ENCODE peak calls at places on chromosomes 11 and 22, in seven cellular contexts. One of them, this sample, is unnamed. For H3K4me1, the result is how much of the 10 kb centered on the place peaks cover.

GRCh38 chr22:36330127-36330526 is 57.6 kb downstream of the MYH9 start:
- DNase-seq in aorta: no peak
- DNase-seq in colonic mucosa: no peak
- DNase-seq in Peyer's patch: no peak
- DNase-seq in foreskin keratinocyte: no peak
- DNase-seq in sigmoid colon: no peak
- DNase-seq in psoas muscle: no peak
- DNase-seq in this sample: no peak

GRCh38 chr11:62556102-62556871 is 9.7 kb upstream of the AHNAK start:
- DNase-seq in aorta: peak
- DNase-seq in colonic mucosa: peak
- DNase-seq in Peyer's patch: peak
- DNase-seq in foreskin keratinocyte: peak
- DNase-seq in sigmoid colon: peak
- DNase-seq in psoas muscle: peak
- DNase-seq in this sample: peak

GRCh38 chr22:47659467-47660302 is 897.2 kb downstream of the TBC1D22A start:
- DNase-seq in aorta: no peak
- DNase-seq in colonic mucosa: no peak
- DNase-seq in Peyer's patch: no peak
- DNase-seq in foreskin keratinocyte: no peak
- DNase-seq in sigmoid colon: no peak
- DNase-seq in psoas muscle: no peak
- DNase-seq in this sample: no peak

GRCh38 chr22:17140022-17140421 is 18.9 kb upstream of the TMEM121B start:
- DNase-seq in aorta: no peak
- DNase-seq in colonic mucosa: no peak
- DNase-seq in Peyer's patch: no peak
- DNase-seq in foreskin keratinocyte: no peak
- DNase-seq in sigmoid colon: no peak
- DNase-seq in psoas muscle: no peak
- DNase-seq in this sample: no peak

GRCh38 chr11:107731911-107732310 is 20.1 kb upstream of the SLN start:
- DNase-seq in aorta: no peak
- DNase-seq in colonic mucosa: no peak
- DNase-seq in Peyer's patch: no peak
- DNase-seq in foreskin keratinocyte: no peak
- DNase-seq in sigmoid colon: no peak
- DNase-seq in psoas muscle: no peak
- DNase-seq in this sample: no peak

GRCh38 chr11:12281571-12282478 is 95.5 kb upstream of the PARVA start:
- DNase-seq in aorta: peak
- DNase-seq in colonic mucosa: peak
- DNase-seq in Peyer's patch: peak
- DNase-seq in foreskin keratinocyte: peak
- DNase-seq in sigmoid colon: peak
- DNase-seq in psoas muscle: peak
- DNase-seq in this sample: peak

GRCh38 chr11:69878927-69879733 is 59.9 kb upstream of the FGF3 start:
- DNase-seq in aorta: no peak
- DNase-seq in colonic mucosa: no peak
- DNase-seq in Peyer's patch: no peak
- DNase-seq in foreskin keratinocyte: no peak
- DNase-seq in sigmoid colon: peak
- DNase-seq in psoas muscle: no peak
- DNase-seq in this sample: peak

GRCh38 chr11:70108250-70108649 is 30.1 kb downstream of the ANO1 start:
- DNase-seq in aorta: no peak
- DNase-seq in colonic mucosa: no peak
- DNase-seq in Peyer's patch: no peak
- DNase-seq in foreskin keratinocyte: no peak
- DNase-seq in sigmoid colon: peak
- DNase-seq in psoas muscle: no peak
- DNase-seq in this sample: no peak

GRCh38 chr11:17331669-17332068 is 19.9 kb upstream of the NCR3LG1 start:
- DNase-seq in aorta: no peak
- DNase-seq in colonic mucosa: no peak
- DNase-seq in Peyer's patch: no peak
- DNase-seq in foreskin keratinocyte: no peak
- DNase-seq in sigmoid colon: no peak
- DNase-seq in psoas muscle: no peak
- DNase-seq in this sample: no peak

GRCh38 chr22:42425989-42426355 is 6.2 kb downstream of the NFAM1 start:
- DNase-seq in aorta: no peak
- DNase-seq in colonic mucosa: no peak
- DNase-seq in Peyer's patch: no peak
- DNase-seq in foreskin keratinocyte: no peak
- DNase-seq in sigmoid colon: no peak
- DNase-seq in psoas muscle: no peak
- DNase-seq in this sample: no peak

GRCh38 chr11:44304091-44305084 is 5.6 kb downstream of the ALX4 start:
- DNase-seq in aorta: no peak
- DNase-seq in colonic mucosa: no peak
- DNase-seq in Peyer's patch: no peak
- DNase-seq in foreskin keratinocyte: no peak
- DNase-seq in sigmoid colon: no peak
- DNase-seq in psoas muscle: no peak
- DNase-seq in this sample: no peak

GRCh38 chr11:120801801-120802689 is 221.9 kb upstream of the TBCEL start:
- DNase-seq in aorta: peak
- DNase-seq in colonic mucosa: peak
- DNase-seq in Peyer's patch: peak
- DNase-seq in foreskin keratinocyte: peak
- DNase-seq in sigmoid colon: peak
- DNase-seq in psoas muscle: no peak
- DNase-seq in this sample: no peak

GRCh38 chr22:30675436-30675835 is 7.8 kb upstream of the DUSP18 start:
- DNase-seq in aorta: no peak
- DNase-seq in colonic mucosa: no peak
- DNase-seq in Peyer's patch: no peak
- DNase-seq in foreskin keratinocyte: no peak
- DNase-seq in sigmoid colon: no peak
- DNase-seq in psoas muscle: no peak
- DNase-seq in this sample: no peak

GRCh38 chr22:44304354-44304753 is 8.4 kb downstream of the SHISAL1 start:
- DNase-seq in aorta: no peak
- DNase-seq in colonic mucosa: no peak
- DNase-seq in Peyer's patch: no peak
- DNase-seq in foreskin keratinocyte: no peak
- DNase-seq in sigmoid colon: no peak
- DNase-seq in psoas muscle: no peak
- DNase-seq in this sample: no peak

GRCh38 chr22:39559456-39560105 is 11.0 kb upstream of the CACNA1I start:
- DNase-seq in aorta: no peak
- DNase-seq in colonic mucosa: no peak
- DNase-seq in Peyer's patch: no peak
- DNase-seq in foreskin keratinocyte: no peak
- DNase-seq in sigmoid colon: no peak
- DNase-seq in psoas muscle: no peak
- DNase-seq in this sample: no peak

GRCh38 chr22:29985912-29986311 is 94.4 kb upstream of the HORMAD2 start:
- DNase-seq in aorta: no peak
- DNase-seq in colonic mucosa: no peak
- DNase-seq in Peyer's patch: no peak
- DNase-seq in foreskin keratinocyte: no peak
- DNase-seq in sigmoid colon: no peak
- DNase-seq in psoas muscle: no peak
- DNase-seq in this sample: no peak

GRCh38 chr22:39221999-39222686 is 22.6 kb downstream of the PDGFB start:
- DNase-seq in aorta: peak
- DNase-seq in colonic mucosa: no peak
- DNase-seq in Peyer's patch: no peak
- DNase-seq in foreskin keratinocyte: no peak
- DNase-seq in sigmoid colon: no peak
- DNase-seq in psoas muscle: no peak
- DNase-seq in this sample: peak

GRCh38 chr11:67022961-67023956 is at the start of gene SYT12:
- DNase-seq in aorta: no peak
- DNase-seq in colonic mucosa: no peak
- DNase-seq in Peyer's patch: no peak
- DNase-seq in foreskin keratinocyte: no peak
- DNase-seq in sigmoid colon: no peak
- DNase-seq in psoas muscle: no peak
- DNase-seq in this sample: no peak

GRCh38 chr22:39596601-39597000 is 26.0 kb downstream of the CACNA1I start:
- DNase-seq in aorta: no peak
- DNase-seq in colonic mucosa: no peak
- DNase-seq in Peyer's patch: no peak
- DNase-seq in foreskin keratinocyte: no peak
- DNase-seq in sigmoid colon: no peak
- DNase-seq in psoas muscle: no peak
- DNase-seq in this sample: no peak

GRCh38 chr11:112780351-112781043 is 180.7 kb upstream of the NCAM1 start:
- DNase-seq in aorta: no peak
- DNase-seq in colonic mucosa: no peak
- DNase-seq in Peyer's patch: no peak
- DNase-seq in foreskin keratinocyte: peak
- DNase-seq in sigmoid colon: peak
- DNase-seq in psoas muscle: peak
- DNase-seq in this sample: no peak

GRCh38 chr11:7418061-7418460 is 67.2 kb upstream of the OLFML1 start:
- DNase-seq in aorta: no peak
- DNase-seq in colonic mucosa: no peak
- DNase-seq in Peyer's patch: no peak
- DNase-seq in foreskin keratinocyte: peak
- DNase-seq in sigmoid colon: no peak
- DNase-seq in psoas muscle: no peak
- DNase-seq in this sample: no peak

GRCh38 chr11:116644948-116645305 is 127.9 kb downstream of the BUD13 start:
- DNase-seq in aorta: no peak
- DNase-seq in colonic mucosa: peak
- DNase-seq in Peyer's patch: no peak
- DNase-seq in foreskin keratinocyte: no peak
- DNase-seq in sigmoid colon: no peak
- DNase-seq in psoas muscle: no peak
- DNase-seq in this sample: no peak

GRCh38 chr22:46267431-46268279 is at the start of gene TTC38:
- DNase-seq in aorta: peak
- DNase-seq in colonic mucosa: peak
- DNase-seq in Peyer's patch: peak
- DNase-seq in foreskin keratinocyte: peak
- DNase-seq in sigmoid colon: peak
- DNase-seq in psoas muscle: peak
- DNase-seq in this sample: peak

GRCh38 chr11:4607782-4608666 is at the start of gene TRIM68:
- DNase-seq in aorta: peak
- DNase-seq in colonic mucosa: peak
- DNase-seq in Peyer's patch: peak
- DNase-seq in foreskin keratinocyte: peak
- DNase-seq in sigmoid colon: peak
- DNase-seq in psoas muscle: peak
- DNase-seq in this sample: peak

GRCh38 chr11:134350381-134350780 is 18.6 kb downstream of the GLB1L2 start:
- DNase-seq in aorta: no peak
- DNase-seq in colonic mucosa: no peak
- DNase-seq in Peyer's patch: no peak
- DNase-seq in foreskin keratinocyte: no peak
- DNase-seq in sigmoid colon: no peak
- DNase-seq in psoas muscle: no peak
- DNase-seq in this sample: no peak

GRCh38 chr22:48696371-48696770 is 1131.3 kb downstream of the BRD1 start:
- DNase-seq in aorta: no peak
- DNase-seq in colonic mucosa: no peak
- DNase-seq in Peyer's patch: no peak
- DNase-seq in foreskin keratinocyte: no peak
- DNase-seq in sigmoid colon: no peak
- DNase-seq in psoas muscle: no peak
- DNase-seq in this sample: no peak

DNA sequence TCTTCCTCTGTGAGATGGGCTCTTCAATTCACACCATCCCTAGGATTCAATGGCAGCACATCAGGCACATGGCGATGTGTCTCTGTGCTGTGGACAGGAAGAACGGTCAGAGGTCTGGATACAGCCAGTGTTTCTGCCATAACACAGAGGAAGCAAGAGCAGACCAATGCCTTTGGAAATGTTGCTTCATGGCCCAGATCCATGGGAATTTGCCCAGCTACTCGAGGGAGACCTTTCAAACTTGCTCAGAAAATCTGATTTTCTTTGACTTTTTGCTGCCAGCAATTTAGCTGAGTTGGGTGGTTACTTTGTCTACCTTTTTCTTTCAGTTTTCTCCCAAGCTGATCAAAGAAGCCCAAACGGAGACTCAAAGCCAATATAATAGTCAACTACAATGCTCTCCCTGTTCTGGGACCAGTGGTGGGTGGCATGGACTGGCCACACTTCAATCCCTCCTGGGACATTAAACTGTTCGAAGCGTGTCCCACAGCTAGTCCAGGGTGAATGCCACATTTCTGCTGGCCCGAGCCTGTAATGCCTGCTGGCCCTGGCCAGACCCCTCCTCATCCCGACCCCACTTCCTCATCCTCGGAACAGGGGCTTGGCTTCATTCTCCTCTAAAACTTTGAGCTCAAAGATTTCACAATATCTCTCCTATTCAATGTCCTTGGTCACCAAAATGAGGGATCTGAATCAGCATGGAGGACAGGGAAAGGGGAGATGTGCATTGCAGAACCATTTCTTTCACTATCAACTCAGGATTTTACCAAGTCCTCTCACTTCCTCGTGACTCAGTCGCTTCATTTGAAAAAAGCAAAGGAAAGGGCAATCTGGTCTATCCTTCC is 93.3 kb downstream of the ABTB2 start:
- DNase-seq in aorta: no peak
- DNase-seq in colonic mucosa: no peak
- DNase-seq in Peyer's patch: no peak
- DNase-seq in foreskin keratinocyte: no peak
- DNase-seq in sigmoid colon: no peak
- DNase-seq in psoas muscle: no peak
- DNase-seq in this sample: no peak
- H3K4me1 ChIP-seq in aorta: under half
- H3K4me1 ChIP-seq in colonic mucosa: under half
- H3K4me1 ChIP-seq in Peyer's patch: under half
- H3K4me1 ChIP-seq in foreskin keratinocyte: under half
- H3K4me1 ChIP-seq in sigmoid colon: under half
- H3K4me1 ChIP-seq in psoas muscle: under half
- H3K4me1 ChIP-seq in this sample: under half

GRCh38 chr11:83008581-83008923 is 63.1 kb downstream of the RAB30 start:
- DNase-seq in aorta: no peak
- DNase-seq in colonic mucosa: no peak
- DNase-seq in Peyer's patch: no peak
- DNase-seq in foreskin keratinocyte: peak
- DNase-seq in sigmoid colon: no peak
- DNase-seq in psoas muscle: no peak
- DNase-seq in this sample: no peak
- H3K4me1 ChIP-seq in aorta: under half
- H3K4me1 ChIP-seq in colonic mucosa: under half
- H3K4me1 ChIP-seq in Peyer's patch: under half
- H3K4me1 ChIP-seq in foreskin keratinocyte: under half
- H3K4me1 ChIP-seq in sigmoid colon: under half
- H3K4me1 ChIP-seq in psoas muscle: half or more
- H3K4me1 ChIP-seq in this sample: under half

GRCh38 chr11:122741613-122742012 is 86.1 kb downstream of the UBASH3B start:
- DNase-seq in aorta: no peak
- DNase-seq in colonic mucosa: no peak
- DNase-seq in Peyer's patch: no peak
- DNase-seq in foreskin keratinocyte: no peak
- DNase-seq in sigmoid colon: peak
- DNase-seq in psoas muscle: peak
- DNase-seq in this sample: no peak
- H3K4me1 ChIP-seq in aorta: under half
- H3K4me1 ChIP-seq in colonic mucosa: under half
- H3K4me1 ChIP-seq in Peyer's patch: under half
- H3K4me1 ChIP-seq in foreskin keratinocyte: under half
- H3K4me1 ChIP-seq in sigmoid colon: under half
- H3K4me1 ChIP-seq in psoas muscle: under half
- H3K4me1 ChIP-seq in this sample: under half

GRCh38 chr11:63942803-63943202 is 4.0 kb downstream of the NAA40 start:
- DNase-seq in aorta: no peak
- DNase-seq in colonic mucosa: no peak
- DNase-seq in Peyer's patch: no peak
- DNase-seq in foreskin keratinocyte: no peak
- DNase-seq in sigmoid colon: no peak
- DNase-seq in psoas muscle: no peak
- DNase-seq in this sample: no peak
- H3K4me1 ChIP-seq in aorta: under half
- H3K4me1 ChIP-seq in colonic mucosa: under half
- H3K4me1 ChIP-seq in Peyer's patch: under half
- H3K4me1 ChIP-seq in foreskin keratinocyte: under half
- H3K4me1 ChIP-seq in sigmoid colon: under half
- H3K4me1 ChIP-seq in psoas muscle: under half
- H3K4me1 ChIP-seq in this sample: under half

This sample was measured in upper lobe of right lung.